ENCODE peak calls at places on chromosomes 5 and 9, in four cellular contexts. N is left lung, U is GM20000, J is WTC11. E is an unnamed sample.

GRCh38 chr5:114346171-114346570 is 15.7 kb upstream of the KCNN2 start:
- DNase-seq in U (no peak), J (no peak), N (no peak), E (no peak)

GRCh38 chr5:92552206-92553160 is 1028.5 kb downstream of the NR2F1-AS1 start:
- DNase-seq in J (no peak), U (no peak), N (no peak), E (no peak)

GRCh38 chr5:150789943-150790611 is 11.5 kb downstream of the SMIM3 start:
- DNase-seq in N (peak), U (peak), J (no peak), E (no peak)

GRCh38 chr9:20403346-20403745 is 219.0 kb downstream of the MLLT3 start:
- DNase-seq in J (no peak), U (no peak), N (no peak), E (no peak)

GRCh38 chr9:36566813-36567217 is 5.9 kb upstream of the MELK start:
- DNase-seq in N (peak), J (no peak), U (no peak), E (no peak)

GRCh38 chr9:3513265-3513818 is 12.5 kb downstream of the RFX3 start:
- DNase-seq in J (no peak), N (no peak), U (no peak), E (no peak)

GRCh38 chr9:121819511-121820231 is 168.2 kb downstream of the DAB2IP start:
- DNase-seq in N (no peak), J (peak), U (peak), E (no peak)

GRCh38 chr5:40308867-40309266 is 370.8 kb upstream of the PTGER4 start:
- DNase-seq in J (peak), U (no peak), N (no peak), E (no peak)

GRCh38 chr5:151094054-151094858 is 13.4 kb upstream of the TNIP1 start:
- DNase-seq in U (peak), N (no peak), J (no peak), E (peak)

GRCh38 chr9:76090909-76091308 is 200.4 kb downstream of the PCSK5 start:
- DNase-seq in J (peak), U (no peak), N (no peak), E (no peak)

GRCh38 chr9:129100383-129101169 is 10.0 kb downstream of the CRAT start:
- DNase-seq in U (no peak), J (peak), N (no peak), E (no peak)

GRCh38 chr9:93301911-93302525 is 118.1 kb downstream of the WNK2 start:
- DNase-seq in N (no peak), U (no peak), J (peak), E (no peak)

GRCh38 chr5:157303667-157304327 is 37.9 kb downstream of the CYFIP2 start:
- DNase-seq in N (no peak), J (peak), U (no peak), E (no peak)

GRCh38 chr9:112059145-112059979 is 115.7 kb downstream of the SUSD1 start:
- DNase-seq in U (no peak), N (peak), J (no peak), E (no peak)

GRCh38 chr5:134171972-134172371 is 4.8 kb downstream of the SKP1 start:
- DNase-seq in N (no peak), U (no peak), J (no peak), E (no peak)

GRCh38 chr5:104179057-104179456 is 616.5 kb upstream of the NUDT12 start:
- DNase-seq in N (no peak), J (peak), U (peak), E (no peak)

GRCh38 chr9:126532019-126532462 is 81.7 kb upstream of the LMX1B start:
- DNase-seq in J (no peak), U (no peak), N (no peak), E (no peak)

GRCh38 chr5:60494144-60494543 is 205.8 kb downstream of the DEPDC1B start:
- DNase-seq in N (no peak), U (no peak), J (no peak), E (no peak)

GRCh38 chr5:178441486-178442270 is 148.5 kb downstream of the COL23A1 start:
- DNase-seq in U (no peak), J (no peak), N (no peak), E (no peak)

GRCh38 chr5:30765227-30765626 is 428.3 kb upstream of the CDH6 start:
- DNase-seq in J (no peak), N (no peak), U (no peak), E (no peak)

GRCh38 chr9:95181226-95181818 is 136.2 kb downstream of the FANCC start:
- DNase-seq in U (peak), J (no peak), N (no peak), E (no peak)

GRCh38 chr9:121880343-121880742 is 212.8 kb downstream of the TTLL11 start:
- DNase-seq in U (no peak), J (no peak), N (no peak), E (no peak)

GRCh38 chr9:33677961-33678360 is 117.4 kb upstream of the PRSS3 start:
- DNase-seq in U (no peak), J (no peak), N (no peak), E (no peak)

GRCh38 chr9:21836437-21837161 is 34.2 kb downstream of the MTAP start:
- DNase-seq in U (no peak), J (no peak), N (no peak), E (no peak)

GRCh38 chr5:133947431-133947841 is 21.0 kb downstream of the C5orf15 start:
- DNase-seq in N (no peak), J (no peak), U (no peak), E (no peak)

GRCh38 chr5:53194086-53194485 is 84.5 kb upstream of the MOCS2 start:
- DNase-seq in J (no peak), N (no peak), U (no peak), E (no peak)

GRCh38 chr5:61306531-61307195 is 25.4 kb upstream of the ZSWIM6 start:
- DNase-seq in N (no peak), J (no peak), U (peak), E (no peak)

GRCh38 chr5:112475747-112476435 is 56.8 kb upstream of the EPB41L4A start:
- DNase-seq in J (no peak), N (no peak), U (no peak), E (no peak)

GRCh38 chr9:124868511-124869465 is 6.9 kb downstream of the ARPC5L start:
- DNase-seq in J (peak), N (peak), U (peak), E (peak)
- TF ChIP-seq CTCF in J (no peak), N (no peak), U (peak), E (no peak)

DNA sequence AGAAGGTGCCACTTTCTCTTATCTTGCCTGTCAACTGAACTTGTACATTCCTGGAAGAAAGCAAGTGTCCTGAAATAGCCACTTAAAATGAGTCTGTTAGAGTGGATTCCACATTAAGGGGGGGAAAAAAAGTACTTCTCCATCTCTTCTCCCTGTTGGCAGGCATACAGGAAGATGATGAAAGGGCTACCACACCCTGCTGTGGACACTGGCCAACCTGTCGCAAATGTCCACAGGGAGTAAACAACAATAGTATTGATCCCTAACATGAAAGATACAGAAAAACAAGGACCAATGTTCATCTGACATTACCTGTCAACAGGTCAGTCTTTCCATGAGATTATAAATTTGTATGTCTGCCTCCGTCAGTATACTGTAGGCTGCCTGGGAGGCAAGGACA is 265.1 kb upstream of the MAP3K1 start:
- DNase-seq in J (no peak), N (no peak), U (no peak), E (no peak)
- TF ChIP-seq CTCF in J (no peak), N (no peak), U (no peak), E (no peak)

GRCh38 chr5:132263548-132264261 is 6.2 kb downstream of the PDLIM4 start:
- DNase-seq in N (no peak), J (no peak), U (peak), E (no peak)
- TF ChIP-seq CTCF in N (no peak), J (no peak), U (no peak), E (no peak)

GRCh38 chr5:10689391-10690081 is 71.5 kb downstream of the DAP start:
- DNase-seq in N (no peak), J (peak), U (peak), E (no peak)
- TF ChIP-seq CTCF in N (no peak), J (peak), U (peak), E (no peak)

GRCh38 chr5:11803436-11803835 is 100.8 kb downstream of the CTNND2 start:
- DNase-seq in N (no peak), J (no peak), U (no peak), E (no peak)
- TF ChIP-seq CTCF in N (no peak), J (no peak), U (no peak), E (no peak)

GRCh38 chr5:43231977-43232376 is 40.0 kb downstream of the NIM1K start:
- DNase-seq in N (no peak), J (peak), U (no peak), E (no peak)
- TF ChIP-seq CTCF in N (no peak), J (peak), U (no peak), E (no peak)

DNA sequence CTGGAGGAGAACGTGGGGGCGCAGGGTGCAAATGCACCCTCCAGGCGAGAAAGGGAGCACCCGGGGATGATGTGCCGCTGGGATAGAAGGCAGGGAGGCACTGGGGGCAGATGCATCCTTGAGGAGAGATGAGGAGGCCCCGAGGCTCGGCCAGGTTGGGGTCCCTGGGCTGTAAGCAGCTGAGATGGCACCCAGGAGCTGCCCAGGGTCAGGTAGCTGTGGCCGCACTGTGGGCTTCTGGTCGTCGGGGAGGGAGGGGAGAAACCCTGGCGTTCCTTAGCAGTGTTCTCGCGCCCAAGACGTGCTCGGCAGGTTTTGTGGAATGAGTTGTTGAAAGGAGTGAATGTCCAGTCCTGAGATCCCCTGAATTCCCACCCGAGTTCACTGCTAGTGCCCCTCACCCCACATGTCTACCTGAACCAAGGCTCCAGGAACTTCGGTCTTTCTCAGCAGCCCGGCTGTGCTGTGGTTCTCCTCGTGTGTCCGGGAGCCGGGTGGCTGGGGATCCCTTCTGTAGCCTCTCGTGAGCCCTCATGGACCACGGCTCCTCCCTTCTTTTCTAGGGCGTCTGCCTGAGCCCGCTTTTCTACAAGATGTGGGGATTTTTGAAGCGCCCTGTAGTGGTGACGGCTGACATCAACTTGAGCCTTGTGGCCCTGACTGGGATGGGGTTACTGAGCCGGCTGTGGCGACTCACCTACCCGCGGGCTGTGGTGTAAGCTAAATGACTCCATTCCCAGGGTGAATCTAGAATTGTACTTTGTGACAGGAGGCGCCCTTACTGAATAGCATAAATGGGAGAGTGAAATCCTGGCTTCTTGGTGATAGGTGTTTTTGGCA is 1.1 kb downstream of the POMT1 start:
- DNase-seq in U (peak), N (no peak), J (peak), E (no peak)
- TF ChIP-seq CTCF in U (no peak), N (no peak), J (no peak), E (no peak)

GRCh38 chr9:89564257-89564878 is 40.4 kb upstream of the GADD45G start:
- DNase-seq in J (peak), N (no peak), U (peak), E (no peak)
- TF ChIP-seq CTCF in J (peak), N (no peak), U (peak), E (no peak)

GRCh38 chr5:176597417-176598389 is 12.3 kb downstream of the GPRIN1 start:
- DNase-seq in U (no peak), N (no peak), J (peak), E (no peak)
- TF ChIP-seq CTCF in U (no peak), N (no peak), J (no peak), E (no peak)

GRCh38 chr9:79452265-79452664 is 119.5 kb upstream of the TLE4 start:
- DNase-seq in U (no peak), J (no peak), N (no peak), E (no peak)

GRCh38 chr9:79446540-79447307 is 125.0 kb upstream of the TLE4 start:
- DNase-seq in U (no peak), N (no peak), J (no peak), E (no peak)

GRCh38 chr9:79447760-79448159 is 124.0 kb upstream of the TLE4 start:
- DNase-seq in J (no peak), N (no peak), U (no peak), E (no peak)

DNA sequence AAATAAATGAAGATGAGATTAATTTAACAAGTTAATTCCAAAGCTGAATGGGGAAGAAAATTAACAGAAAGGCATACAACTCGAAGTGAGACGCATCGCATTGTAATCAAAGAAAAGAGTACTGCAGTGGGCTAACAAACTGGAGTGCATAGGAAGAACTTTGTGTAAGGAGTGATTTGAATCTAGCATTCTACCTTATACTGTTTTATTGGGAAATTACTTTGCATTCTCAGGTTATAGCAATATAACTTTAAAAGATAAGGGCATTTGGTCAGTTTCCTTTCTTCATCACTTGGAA is 124.5 kb upstream of the TLE4 start:
- DNase-seq in J (no peak), N (no peak), U (no peak), E (no peak)
- TF ChIP-seq CTCF in J (no peak), N (no peak), U (no peak), E (no peak)

E was measured in activated B cell treated with CpG ODN at 0.5 μM for 24 hours.